ENCODE peak calls at places on chromosome 18, in four cellular contexts. Z, N, M and V are unnamed samples.

GRCh38 chr18:25279133-25279532 is 72.8 kb downstream of the ZNF521 start:
- DNase-seq in Z (no peak), N (no peak), M (no peak), V (no peak)

GRCh38 chr18:31105733-31106132 is 3.5 kb upstream of the DSC2 start:
- DNase-seq in M (peak; percentile 26), Z (no peak), N (no peak), V (no peak)

GRCh38 chr18:58276640-58277456 is 232.8 kb downstream of the NEDD4L start:
- DNase-seq in Z (no peak), M (no peak), N (no peak), V (no peak)

GRCh38 chr18:39834636-39835035 is 2120.4 kb upstream of the PIK3C3 start:
- DNase-seq in M (no peak), N (no peak), Z (no peak), V (no peak)

GRCh38 chr18:55047546-55047945 is 88.3 kb upstream of the CCDC68 start:
- DNase-seq in N (no peak), M (peak; percentile 13), Z (no peak), V (no peak)

GRCh38 chr18:24656571-24656971 is 196.1 kb downstream of the HRH4 start:
- DNase-seq in M (no peak), Z (no peak), N (no peak), V (no peak)

GRCh38 chr18:61655630-61656029 is 237.2 kb downstream of the RNF152 start:
- DNase-seq in Z (no peak), N (no peak), M (no peak), V (no peak)

GRCh38 chr18:45666006-45666405 is 50.7 kb downstream of the SLC14A2 start:
- DNase-seq in N (no peak), M (no peak), Z (no peak), V (no peak)

GRCh38 chr18:73366713-73367112 is 498.9 kb upstream of the NETO1 start:
- DNase-seq in M (no peak), N (no peak), Z (no peak), V (no peak)

DNA sequence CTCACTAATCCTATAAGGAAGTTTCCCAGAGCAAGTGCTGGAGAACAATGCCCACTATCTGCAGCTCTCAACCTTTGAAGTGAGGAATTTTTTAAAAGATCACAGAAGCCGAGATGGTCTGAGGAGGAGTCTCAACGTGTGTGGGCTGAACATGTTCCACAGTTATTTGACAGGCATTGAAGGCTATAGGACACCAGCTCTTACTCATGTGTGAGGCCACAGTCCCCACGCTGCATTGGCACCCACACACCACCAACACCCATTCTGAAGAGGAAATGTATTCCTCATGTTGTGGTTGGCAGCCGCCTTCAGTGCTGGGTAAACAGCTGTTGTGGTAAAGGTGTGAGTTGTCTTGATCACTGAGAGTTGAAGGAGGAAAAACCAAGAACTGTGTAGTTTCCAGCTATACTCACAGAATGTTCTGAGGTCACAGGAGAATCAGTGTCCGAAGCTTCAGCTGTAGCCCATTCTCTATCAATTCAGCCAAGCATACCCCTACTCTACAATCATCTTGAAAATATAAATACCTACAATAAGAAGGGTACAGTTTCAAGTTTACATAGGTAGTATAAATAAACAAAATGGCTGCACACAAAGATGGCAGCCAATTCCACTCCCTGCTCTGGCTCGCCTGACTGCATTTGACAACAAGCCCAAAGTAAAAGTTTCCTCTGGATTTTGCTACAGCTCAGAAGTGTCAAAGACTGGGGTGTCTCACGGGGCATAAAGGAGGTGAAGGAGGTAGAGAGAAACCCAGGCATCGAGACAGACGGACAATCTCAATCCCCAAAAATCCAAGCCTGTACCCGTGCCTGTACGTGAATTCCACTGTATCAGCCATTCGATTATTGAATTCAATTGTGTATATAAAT is 12.1 kb downstream of the CD226 start:
- DNase-seq in N (peak; percentile 89), Z (no peak), M (no peak), V (no peak)
- TF ChIP-seq NR3C1 in N (no peak), Z (no peak), M (no peak), V (no peak)

GRCh38 chr18:44093253-44093652 is 587.4 kb upstream of the SETBP1 start:
- DNase-seq in N (no peak), Z (no peak), M (no peak), V (no peak)

GRCh38 chr18:44096016-44096415 is 584.7 kb upstream of the SETBP1 start:
- DNase-seq in M (no peak), N (no peak), Z (no peak), V (no peak)

DNA sequence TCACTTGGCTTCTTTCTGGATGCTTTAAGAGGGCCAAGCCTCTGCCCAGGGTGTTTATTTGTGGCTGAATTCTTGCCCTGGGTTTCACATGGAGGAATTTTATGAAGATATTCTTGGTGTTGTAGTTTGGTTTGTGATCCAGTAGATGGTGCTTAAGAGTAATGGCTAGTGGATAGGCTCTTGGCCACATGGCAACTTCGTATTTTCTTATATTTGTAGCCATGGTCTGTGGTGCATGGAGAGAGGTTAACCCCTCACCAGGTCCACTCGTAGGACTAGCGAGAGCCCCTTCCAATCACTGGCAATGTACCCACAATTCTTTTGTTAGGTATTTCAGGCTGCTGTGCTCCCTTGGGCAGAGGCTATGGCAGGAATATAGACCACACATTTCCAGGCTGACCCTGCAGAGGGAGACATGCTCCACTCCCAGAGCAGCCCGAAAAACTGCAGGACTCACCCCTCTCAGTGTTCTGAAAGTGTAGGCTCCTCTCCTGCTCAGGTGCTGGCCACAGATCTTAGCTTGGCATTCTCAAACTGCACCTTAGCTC is 582.1 kb upstream of the SETBP1 start:
- DNase-seq in M (no peak), N (no peak), Z (no peak), V (peak; percentile 40)
- TF ChIP-seq NR3C1 in M (no peak), N (no peak), Z (no peak), V (no peak)

GRCh38 chr18:36441426-36441870 is 143.9 kb downstream of the FHOD3 start:
- DNase-seq in Z (no peak), N (no peak), M (no peak), V (no peak)

GRCh38 chr18:36442717-36443116 is 145.2 kb downstream of the FHOD3 start:
- DNase-seq in Z (no peak), M (no peak), N (no peak), V (no peak)

GRCh38 chr18:36436387-36436786 is 138.9 kb downstream of the FHOD3 start:
- DNase-seq in N (no peak), M (no peak), Z (no peak), V (no peak)

GRCh38 chr18:36441872-36442271 is 144.4 kb downstream of the FHOD3 start:
- DNase-seq in M (no peak), Z (no peak), N (no peak), V (no peak)

DNA sequence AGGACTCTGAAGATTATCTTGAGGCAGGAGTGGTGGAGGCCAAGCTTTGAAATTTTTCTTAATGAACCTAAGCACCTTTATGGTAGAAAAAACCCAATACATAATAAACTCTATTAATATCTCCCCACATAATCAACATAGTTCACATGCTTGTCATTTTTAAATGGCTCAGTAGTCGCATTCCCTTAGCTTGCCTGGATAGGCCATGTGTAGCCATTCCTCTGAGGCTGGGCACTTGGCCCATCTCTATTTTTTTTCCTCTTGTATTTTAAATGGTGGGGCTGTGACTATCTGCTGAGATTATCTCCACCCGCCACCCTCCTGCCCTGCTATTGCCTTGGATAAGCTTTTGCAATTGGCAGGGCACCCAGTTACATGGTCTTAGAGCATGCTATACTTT is 143.1 kb downstream of the FHOD3 start:
- DNase-seq in M (no peak), Z (no peak), N (no peak), V (no peak)
- TF ChIP-seq NR3C1 in M (no peak), Z (no peak), N (no peak), V (no peak)

GRCh38 chr18:23236876-23237468 is 101.7 kb downstream of the CABLES1 start:
- DNase-seq in Z (no peak), M (no peak), N (no peak), V (no peak)
- TF ChIP-seq NR3C1 in Z (no peak), M (no peak), N (no peak), V (no peak)